ENCODE peak calls at places on chromosome 19, in eight cellular contexts. G is Peyer's patch; W is adrenal gland; A is tibial nerve; M is WERI-Rb-1; X is CD4-positive, alpha-beta T cell; J is keratinocyte; D is AG04450. Y is an unnamed sample.
A peak's percentile ranks its signal among the peaks of the same experiment; 100 is the strongest.

GRCh38 chr19:36032251-36033104 is at the start of gene CLIP3:
- DNase-seq in D (peak; percentile 32), J (no peak), W (no peak), G (no peak), M (peak; percentile 80), X (no peak), A (peak; percentile 34), Y (no peak)

GRCh38 chr19:55636723-55637122 is 4.1 kb upstream of the ZNF580 start:
- DNase-seq in W (no peak), M (no peak), A (no peak), J (no peak), X (no peak), D (no peak), G (no peak), Y (no peak)

GRCh38 chr19:31975461-31975860 is 369.9 kb upstream of the ZNF507 start:
- DNase-seq in D (no peak), A (no peak), W (no peak), J (no peak), G (no peak), X (no peak), M (no peak), Y (no peak)

GRCh38 chr19:12656899-12657571 is 9.5 kb downstream of the MAN2B1 start:
- DNase-seq in W (no peak), A (no peak), D (no peak), X (no peak), J (no peak), G (no peak), M (peak; percentile 39), Y (no peak)

GRCh38 chr19:3648037-3648905 is 21.7 kb upstream of the CACTIN start:
- DNase-seq in J (no peak), G (no peak), M (no peak), D (no peak), X (no peak), W (no peak), A (no peak), Y (no peak)

GRCh38 chr19:50500060-50500752 is 10.8 kb downstream of the JOSD2 start:
- DNase-seq in G (no peak), J (no peak), W (no peak), X (no peak), M (peak; percentile 91), D (no peak), A (no peak), Y (no peak)

GRCh38 chr19:3959766-3960131 is 11.2 kb downstream of the DAPK3 start:
- DNase-seq in J (no peak), G (no peak), A (no peak), M (no peak), W (no peak), X (no peak), D (no peak), Y (no peak)

GRCh38 chr19:34332027-34332786 is 32.8 kb upstream of the GPI start:
- DNase-seq in A (no peak), X (no peak), G (no peak), J (no peak), W (no peak), M (no peak), D (no peak), Y (no peak)

GRCh38 chr19:3073159-3073563 is 10.9 kb upstream of the TLE5 start:
- DNase-seq in X (no peak), W (peak; percentile 55), M (peak; percentile 61), A (no peak), G (no peak), J (no peak), D (peak; percentile 46), Y (peak; percentile 69)

GRCh38 chr19:56217039-56217949 is 15.2 kb downstream of the ZSCAN5C start:
- DNase-seq in X (no peak), D (no peak), A (no peak), G (no peak), W (peak; percentile 19), M (no peak), J (peak; percentile 13), Y (no peak)

GRCh38 chr19:12965017-12965811 is 4.2 kb upstream of the DAND5 start:
- DNase-seq in W (peak; percentile 78), D (no peak), J (no peak), M (peak; percentile 91), G (peak; percentile 76), X (peak; percentile 75), A (peak; percentile 81), Y (peak; percentile 83)

GRCh38 chr19:12952488-12953455 is 4.3 kb downstream of the GADD45GIP1 start:
- DNase-seq in D (no peak), G (no peak), X (no peak), J (no peak), A (no peak), W (peak; percentile 79), M (peak; percentile 77), Y (no peak)

GRCh38 chr19:43674630-43674982 is 4.6 kb upstream of the PLAUR start:
- DNase-seq in J (no peak), M (no peak), A (no peak), X (no peak), G (no peak), D (no peak), W (no peak), Y (no peak)

GRCh38 chr19:2266183-2266993 is 10.2 kb upstream of the JSRP1 start:
- DNase-seq in J (no peak), G (peak; percentile 91), D (peak; percentile 34), A (peak; percentile 80), M (no peak), W (peak; percentile 84), X (no peak), Y (peak; percentile 90)

GRCh38 chr19:43430142-43430710 is 15.5 kb downstream of the TEX101 start:
- DNase-seq in D (no peak), M (peak; percentile 23), W (no peak), X (no peak), G (no peak), A (no peak), J (no peak), Y (peak; percentile 7)

GRCh38 chr19:33872445-33873320 is 76.0 kb downstream of the KCTD15 start:
- DNase-seq in M (no peak), W (no peak), G (no peak), X (no peak), D (no peak), A (no peak), J (peak; percentile 57), Y (no peak)

GRCh38 chr19:8135946-8136618 is 13.3 kb downstream of the FBN3 start:
- DNase-seq in D (no peak), G (no peak), A (no peak), M (no peak), W (no peak), J (no peak), X (no peak), Y (no peak)

GRCh38 chr19:48926909-48927308 is 6.6 kb upstream of the DHDH start:
- DNase-seq in X (no peak), G (peak; percentile 19), D (peak; percentile 95), J (peak; percentile 85), A (peak; percentile 50), M (no peak), W (peak; percentile 88), Y (peak; percentile 32)

GRCh38 chr19:41785653-41786052 is 10.7 kb upstream of the CEACAM3 start:
- DNase-seq in A (peak; percentile 18), D (peak; percentile 29), G (peak; percentile 48), J (no peak), M (peak; percentile 63), X (peak; percentile 53), W (no peak), Y (peak; percentile 89)

GRCh38 chr19:4098493-4098892 is 25.4 kb downstream of the MAP2K2 start:
- DNase-seq in X (no peak), D (no peak), W (no peak), G (no peak), M (no peak), J (no peak), A (no peak), Y (no peak)

GRCh38 chr19:48454150-48454730 is 1.1 kb upstream of the KCNJ14 start:
- DNase-seq in X (no peak), D (no peak), J (no peak), W (no peak), G (no peak), A (no peak), M (no peak), Y (no peak)

GRCh38 chr19:38793671-38794070 is 4.7 kb downstream of the LGALS7B start:
- DNase-seq in X (no peak), M (no peak), D (no peak), A (no peak), G (no peak), W (no peak), J (no peak), Y (no peak)

DNA sequence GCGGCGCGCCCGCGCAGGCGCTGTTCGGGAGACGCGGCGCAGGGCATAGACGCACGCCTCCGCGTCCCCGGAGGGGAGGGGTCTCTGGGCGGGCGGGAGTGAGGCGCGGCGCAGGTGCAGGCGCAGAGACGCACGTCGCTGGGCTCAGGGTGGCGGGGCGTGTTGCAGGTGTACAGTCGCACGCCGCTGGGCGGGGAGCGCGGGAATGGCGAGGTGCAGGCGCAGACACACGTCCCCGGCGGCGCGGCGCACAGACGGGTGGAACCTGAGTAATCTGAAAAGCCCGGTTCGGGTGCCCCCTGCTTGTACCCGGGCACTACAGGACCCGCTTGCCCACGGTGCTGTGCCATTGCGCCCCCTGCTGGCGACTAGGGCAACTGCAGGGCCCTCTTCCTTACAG is 44.7 kb downstream of the PLPP2 start:
- DNase-seq in A (no peak), W (no peak), X (no peak), M (peak; percentile 21), G (no peak), J (no peak), D (no peak), Y (no peak)
- H3K27me3 ChIP-seq in A (no peaks in the 10 kb centered on the region), W (no peaks in the 10 kb centered on the region), X (no peaks in the 10 kb centered on the region), M (no peaks in the 10 kb centered on the region), G (no peaks in the 10 kb centered on the region), J (no peaks in the 10 kb centered on the region), D (no peaks in the 10 kb centered on the region), Y (no peaks in the 10 kb centered on the region)

DNA sequence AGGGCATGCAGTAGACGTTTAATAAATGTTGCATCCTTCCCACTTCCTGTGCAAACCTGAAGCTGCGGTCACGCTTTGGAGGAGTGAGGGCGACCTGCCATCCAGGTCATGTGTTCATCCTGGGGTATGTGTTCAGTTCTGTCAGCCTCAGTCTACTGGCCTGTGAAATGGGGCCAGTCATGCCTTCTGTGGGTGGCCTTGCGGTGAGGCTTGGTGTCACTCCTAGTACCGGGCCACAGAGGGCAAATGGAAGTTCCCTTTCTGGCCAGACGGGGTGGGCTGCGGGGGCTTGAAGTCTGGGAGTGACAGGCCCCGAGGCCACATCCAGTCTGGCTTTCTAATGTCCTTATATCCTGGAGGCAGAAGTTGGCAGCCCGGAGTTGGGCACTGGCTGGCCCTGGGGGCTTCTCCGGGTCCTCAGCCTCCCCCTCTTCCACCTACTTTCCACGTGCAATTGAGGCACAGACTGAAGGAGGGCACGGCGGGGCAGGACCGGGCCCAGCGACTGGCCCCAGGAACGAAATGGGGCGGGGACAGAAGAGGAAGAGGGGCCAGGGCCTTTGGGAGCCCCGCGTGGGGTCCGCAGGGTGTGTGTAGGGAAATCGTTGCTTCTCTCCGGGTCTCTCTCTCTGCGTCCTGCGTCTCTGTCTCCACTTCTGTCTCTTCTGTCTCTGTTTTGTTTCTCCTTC is 11.1 kb downstream of the PDE4A start:
- DNase-seq in W (no peak), G (peak; percentile 70), X (no peak), A (no peak), D (no peak), M (no peak), J (no peak), Y (peak; percentile 36)
- H3K27me3 ChIP-seq in W (no peaks in the 10 kb centered on the region), G (no peaks in the 10 kb centered on the region), X (peaks cover 19% of the 10 kb centered on the region), A (peaks cover 59% of the 10 kb centered on the region), D (peaks cover 3% of the 10 kb centered on the region), M (no peaks in the 10 kb centered on the region), J (peaks cover 33% of the 10 kb centered on the region), Y (no peaks in the 10 kb centered on the region)

GRCh38 chr19:919157-920050 is 2.3 kb downstream of the KISS1R start:
- DNase-seq in W (no peak), X (peak; percentile 30), D (no peak), A (no peak), G (peak; percentile 61), J (no peak), M (no peak), Y (no peak)
- H3K27me3 ChIP-seq in W (peaks cover 42% of the 10 kb centered on the region), X (peaks cover 22% of the 10 kb centered on the region), D (peaks cover 27% of the 10 kb centered on the region), A (peaks cover 50% of the 10 kb centered on the region), G (peaks cover 45% of the 10 kb centered on the region), J (peaks cover 43% of the 10 kb centered on the region), M (peaks cover 24% of the 10 kb centered on the region), Y (peaks cover 12% of the 10 kb centered on the region)

GRCh38 chr19:5559804-5560133 is 8.0 kb downstream of the TINCR start:
- DNase-seq in M (no peak), J (no peak), D (no peak), G (no peak), A (no peak), W (no peak), X (no peak), Y (no peak)
- H3K27me3 ChIP-seq in M (no peaks in the 10 kb centered on the region), J (no peaks in the 10 kb centered on the region), D (peaks cover 36% of the 10 kb centered on the region), G (no peaks in the 10 kb centered on the region), A (peaks cover 28% of the 10 kb centered on the region), W (no peaks in the 10 kb centered on the region), X (peaks cover 5% of the 10 kb centered on the region), Y (no peaks in the 10 kb centered on the region)